ENCODE peak calls at places on chromosome 10, in eight cellular contexts. N is CD4-positive, alpha-beta T cell; I is NB4; S is Kasumi-1; K is NCI-H1694 treated with DMSO at 0.1 percent for 48 hours; P is activated CD4-positive, CD25-positive, alpha-beta regulatory T cell treated with anti-CD3 and anti-CD28 coated beads, Interleukin-2, amount 50 U/mL, for 72 hours; G is NCI-H1092; C is T-helper 1 cell. U is an unnamed sample.

GRCh38 chr10:76868088-76868949 is 769.3 kb downstream of the KCNMA1 start:
- DNase-seq in S (no peak), G (no peak), N (no peak), C (no peak), K (peak), P (no peak), I (no peak), U (no peak)

GRCh38 chr10:92702301-92702916 is 12.7 kb downstream of the HHEX start:
- DNase-seq in N (no peak), G (no peak), K (no peak), P (no peak), I (peak), S (peak), C (no peak), U (no peak)

GRCh38 chr10:34176351-34176750 is 638.7 kb downstream of the PARD3 start:
- DNase-seq in S (no peak), K (no peak), P (no peak), N (no peak), I (no peak), C (no peak), G (no peak), U (no peak)

GRCh38 chr10:85920311-85920710 is 446.3 kb downstream of the GRID1 start:
- DNase-seq in G (no peak), I (no peak), N (no peak), C (no peak), S (no peak), P (no peak), K (no peak), U (no peak)

GRCh38 chr10:48209246-48209645 is 65.2 kb downstream of the FRMPD2 start:
- DNase-seq in N (no peak), I (no peak), K (no peak), S (no peak), C (no peak), G (no peak), P (no peak), U (no peak)

GRCh38 chr10:121134711-121135110 is 283.5 kb downstream of the WDR11 start:
- DNase-seq in G (no peak), S (no peak), N (no peak), K (peak), I (no peak), C (no peak), P (no peak), U (no peak)

GRCh38 chr10:93947055-93947454 is 46.7 kb upstream of the PLCE1 start:
- DNase-seq in C (no peak), G (no peak), S (no peak), P (no peak), I (no peak), N (no peak), K (no peak), U (no peak)

GRCh38 chr10:104331208-104331838 is 6.9 kb downstream of the ITPRIP start:
- DNase-seq in I (no peak), P (no peak), C (no peak), N (no peak), K (no peak), S (no peak), G (peak), U (no peak)

GRCh38 chr10:94439275-94439861 is 37.0 kb downstream of the TBC1D12 start:
- DNase-seq in N (no peak), C (no peak), G (no peak), P (no peak), I (no peak), K (no peak), S (peak), U (no peak)